ENCODE peak calls at places on chromosomes 5 and 9, in five cellular contexts. I, O, Z, C and X are unnamed samples.
A peak's percentile ranks its signal among the peaks of the same experiment; 100 is the strongest.

GRCh38 chr5:134524826-134525686 is at the start of gene JADE2:
- DNase-seq in Z (peak; percentile 75), I (peak; percentile 79), O (peak; percentile 81), C (no peak), X (peak; percentile 64)

GRCh38 chr9:121328876-121329681 is 41.0 kb downstream of the STOM start:
- DNase-seq in I (no peak), Z (no peak), C (no peak), O (no peak), X (no peak)

GRCh38 chr5:159784993-159785392 is 131.3 kb upstream of the ADRA1B start:
- DNase-seq in C (no peak), I (no peak), O (no peak), Z (no peak), X (no peak)

GRCh38 chr9:81002242-81002641 is 687.1 kb downstream of the TLE1 start:
- DNase-seq in C (no peak), O (no peak), Z (no peak), I (no peak), X (no peak)

GRCh38 chr5:1061916-1062315 is 49.9 kb downstream of the SLC12A7 start:
- DNase-seq in Z (no peak), I (no peak), O (no peak), C (no peak), X (no peak)

GRCh38 chr5:132074772-132075718 is 1.5 kb downstream of the CSF2 start:
- DNase-seq in Z (no peak), C (no peak), I (no peak), O (no peak), X (no peak)

GRCh38 chr5:74517700-74518099 is 122.8 kb downstream of the ENC1 start:
- DNase-seq in C (no peak), Z (no peak), I (no peak), O (no peak), X (no peak)

GRCh38 chr5:172664018-172664417 is 23.0 kb downstream of the NEURL1B start:
- DNase-seq in I (no peak), C (no peak), O (no peak), Z (no peak), X (no peak)

GRCh38 chr9:37974506-37975173 is 70.7 kb upstream of the SLC25A51 start:
- DNase-seq in I (no peak), Z (no peak), O (no peak), C (no peak), X (no peak)

GRCh38 chr5:40681351-40682311 is 1.9 kb downstream of the PTGER4 start:
- DNase-seq in I (no peak), O (no peak), C (peak; percentile 17), Z (peak; percentile 44), X (peak; percentile 22)

GRCh38 chr9:79395691-79396558 is 175.8 kb upstream of the TLE4 start:
- DNase-seq in Z (no peak), O (no peak), I (no peak), C (no peak), X (no peak)

GRCh38 chr5:1155191-1156032 is 43.5 kb upstream of the SLC12A7 start:
- DNase-seq in O (no peak), C (no peak), I (no peak), Z (no peak), X (no peak)

GRCh38 chr5:98510601-98511000 is 262.9 kb upstream of the RGMB start:
- DNase-seq in I (no peak), Z (no peak), C (no peak), O (no peak), X (no peak)

GRCh38 chr9:83544002-83544698 is 5.9 kb upstream of the FRMD3 start:
- DNase-seq in Z (peak; percentile 29), I (no peak), O (peak; percentile 38), C (no peak), X (peak; percentile 29)

GRCh38 chr5:171577042-171577441 is 157.6 kb downstream of the FGF18 start:
- DNase-seq in C (no peak), Z (no peak), I (no peak), O (no peak), X (no peak)

GRCh38 chr5:112417931-112418358 is 1.1 kb downstream of the EPB41L4A start:
- DNase-seq in I (no peak), Z (peak; percentile 49), C (no peak), O (peak; percentile 31), X (no peak)

GRCh38 chr9:734831-735511 is 106.5 kb upstream of the DMRT1 start:
- DNase-seq in I (no peak), O (peak; percentile 68), C (no peak), Z (no peak), X (no peak)

GRCh38 chr5:51382759-51383493 is at the start of gene ISL1:
- DNase-seq in Z (peak; percentile 94), C (no peak), O (peak; percentile 23), I (no peak), X (no peak)

GRCh38 chr9:128055222-128056040 is 11.7 kb downstream of the NAIF1 start:
- DNase-seq in C (no peak), Z (peak; percentile 73), I (no peak), O (peak; percentile 74), X (no peak)

GRCh38 chr9:83448606-83449005 is 89.6 kb downstream of the FRMD3 start:
- DNase-seq in I (no peak), C (no peak), Z (no peak), O (no peak), X (no peak)

GRCh38 chr9:16626577-16627130 is 243.8 kb downstream of the BNC2 start:
- DNase-seq in O (peak; percentile 38), C (no peak), I (no peak), Z (no peak), X (peak; percentile 33)

GRCh38 chr5:89948977-89949376 is 460.6 kb downstream of the CETN3 start:
- DNase-seq in I (no peak), Z (no peak), O (no peak), C (no peak), X (no peak)

GRCh38 chr9:18185196-18185595 is 288.8 kb upstream of the ADAMTSL1 start:
- DNase-seq in C (no peak), Z (no peak), O (no peak), I (no peak), X (no peak)

GRCh38 chr9:115643948-115644727 is 509.5 kb upstream of the PAPPA start:
- DNase-seq in O (no peak), I (no peak), Z (no peak), C (no peak), X (no peak)

GRCh38 chr5:121189569-121190305 is 661.9 kb upstream of the FTMT start:
- DNase-seq in I (no peak), Z (no peak), O (no peak), C (no peak), X (no peak)

GRCh38 chr5:59496524-59497134 is 396.9 kb downstream of the PDE4D start:
- DNase-seq in I (no peak), C (no peak), Z (no peak), O (no peak), X (peak; percentile 26)

GRCh38 chr5:125719681-125720676 is 703.2 kb upstream of the GRAMD2B start:
- DNase-seq in I (no peak), C (no peak), O (no peak), Z (peak; percentile 32), X (no peak)

GRCh38 chr9:136327313-136327971 is at the start of gene GPSM1:
- DNase-seq in Z (no peak), I (no peak), C (no peak), O (no peak), X (peak; percentile 61)

GRCh38 chr5:74631088-74631960 is 9.2 kb downstream of the ENC1 start:
- DNase-seq in C (no peak), I (peak; percentile 16), Z (no peak), O (no peak), X (no peak)

GRCh38 chr5:66897355-66897754 is 299.2 kb downstream of the CD180 start:
- DNase-seq in C (no peak), O (no peak), I (no peak), Z (no peak), X (no peak)

DNA sequence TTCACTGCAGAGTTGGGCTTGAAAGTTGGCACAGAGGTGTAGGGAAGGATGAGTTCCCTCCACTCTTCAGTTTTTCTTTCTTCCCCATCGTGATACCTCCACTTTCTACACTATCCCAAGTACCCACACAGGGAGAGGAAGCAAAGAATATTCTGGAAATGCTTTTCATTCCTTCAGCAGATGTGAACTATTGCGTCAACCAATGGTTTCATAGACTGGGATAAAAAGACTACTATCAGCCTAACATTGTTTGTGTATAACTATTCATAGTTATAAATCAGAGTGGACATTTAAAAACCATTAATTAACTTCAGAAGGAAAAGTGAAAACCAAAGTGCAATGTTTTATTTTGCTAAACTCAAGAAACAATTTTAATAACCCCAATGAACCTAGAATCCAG is 63.6 kb upstream of the MAMDC2 start:
- DNase-seq in O (no peak), Z (no peak), I (no peak), C (no peak), X (no peak)
- H3K4me3 ChIP-seq in O (no peak overlapping the region), Z (no peak overlapping the region), I (no peak overlapping the region), C (no peak overlapping the region), X (no peak overlapping the region)

DNA sequence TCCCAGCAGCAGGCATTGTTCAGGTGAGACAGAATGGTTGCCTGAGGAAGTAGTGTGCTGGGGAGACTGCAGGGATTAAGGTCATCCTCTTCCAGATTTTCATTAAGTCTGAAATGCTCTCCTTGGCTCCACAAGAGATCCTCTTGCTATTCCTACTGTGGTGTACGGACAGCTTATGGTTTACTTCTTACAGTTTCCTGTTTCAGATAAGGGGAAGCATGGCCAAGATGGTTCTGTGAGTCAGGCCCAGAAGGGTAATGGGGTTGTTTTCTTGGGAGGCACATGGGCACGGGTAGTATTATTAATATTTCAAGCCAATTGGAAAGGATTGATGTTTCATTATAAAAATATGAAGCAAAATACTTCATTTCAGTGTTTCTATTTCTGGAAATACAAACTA is 42.9 kb downstream of the GLRX start:
- DNase-seq in Z (no peak), I (no peak), O (no peak), C (no peak), X (no peak)
- H3K27ac ChIP-seq in Z (peak overlapping the region; percentile 75), I (no peak overlapping the region), O (peak overlapping the region; percentile 17), C (peak overlapping the region; percentile 32), X (no peak overlapping the region)

DNA sequence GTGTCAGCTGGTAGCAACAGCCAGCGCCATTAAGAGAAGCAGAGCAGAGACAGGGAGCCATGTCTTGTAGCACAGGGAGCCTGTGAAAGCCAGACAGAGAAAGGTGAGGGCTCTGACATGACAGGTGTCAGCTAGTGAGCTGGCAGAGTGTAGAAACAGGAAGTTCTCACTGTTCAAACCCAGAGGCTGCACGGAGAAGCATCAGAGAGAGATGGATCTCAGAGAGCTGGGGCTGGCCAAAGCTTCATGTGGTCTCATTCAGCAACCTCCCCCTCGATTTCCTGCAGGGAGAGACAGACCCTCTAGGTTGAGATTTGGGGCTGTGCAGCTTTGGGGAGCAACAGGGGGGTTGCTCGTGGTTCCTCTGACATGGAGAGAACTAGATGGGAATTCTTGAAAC is 202.1 kb downstream of the MED10 start:
- DNase-seq in I (no peak), C (no peak), Z (no peak), O (no peak), X (no peak)
- H3K4me3 ChIP-seq in I (no peak overlapping the region), C (no peak overlapping the region), Z (no peak overlapping the region), O (no peak overlapping the region), X (no peak overlapping the region)

GRCh38 chr9:134823623-134824022 is 57.0 kb upstream of the FCN2 start:
- DNase-seq in I (no peak), C (no peak), Z (no peak), O (no peak), X (no peak)
- H3K27ac ChIP-seq in I (no peak overlapping the region), C (no peak overlapping the region), Z (no peak overlapping the region), O (no peak overlapping the region), X (no peak overlapping the region)